ENCODE peak calls at places on chromosomes 13 and 19, in seven cellular contexts. W is GM06990; D is suprapubic skin; R is tibial nerve; J is stomach; P is CD8-positive, alpha-beta memory T cell; E is thoracic aorta. Y is an unnamed sample. For H3K27me3, the result is how much of the 10 kb centered on the place peaks cover.

GRCh38 chr13:45518525-45519235 is 53.9 kb downstream of the COG3 start:
- DNase-seq in R (no peak), E (no peak), D (no peak), W (no peak), P (no peak), J (no peak), Y (no peak)

GRCh38 chr13:30341815-30342570 is 34.6 kb upstream of the KATNAL1 start:
- DNase-seq in J (peak), D (peak), W (no peak), E (peak), R (peak), P (no peak), Y (peak)

GRCh38 chr13:33806470-33807248 is 11.3 kb upstream of the RFC3 start:
- DNase-seq in P (no peak), R (no peak), W (no peak), D (no peak), J (no peak), E (no peak), Y (no peak)

GRCh38 chr13:102825400-102825799 is 20.4 kb upstream of the ERCC5 start:
- DNase-seq in J (no peak), P (no peak), E (no peak), D (no peak), R (no peak), W (no peak), Y (no peak)

GRCh38 chr13:49784886-49785570 is 7.5 kb downstream of the KPNA3 start:
- DNase-seq in D (no peak), E (no peak), R (no peak), J (no peak), W (no peak), P (no peak), Y (no peak)

GRCh38 chr19:18439025-18439909 is 1.3 kb upstream of the ISYNA1 start:
- DNase-seq in E (no peak), D (no peak), R (no peak), P (no peak), J (peak), W (no peak), Y (no peak)

GRCh38 chr13:76856141-76856571 is 30.0 kb downstream of the KCTD12 start:
- DNase-seq in J (no peak), E (no peak), P (no peak), W (no peak), R (no peak), D (no peak), Y (no peak)

GRCh38 chr13:109719962-109720646 is 66.3 kb downstream of the IRS2 start:
- DNase-seq in W (no peak), J (no peak), E (no peak), P (no peak), D (no peak), R (no peak), Y (no peak)

GRCh38 chr19:45032421-45032820 is 6.4 kb upstream of the CLASRP start:
- DNase-seq in J (no peak), P (no peak), W (no peak), E (no peak), R (no peak), D (no peak), Y (no peak)

GRCh38 chr13:43874512-43875092 is 4.9 kb downstream of the CCDC122 start:
- DNase-seq in D (no peak), R (no peak), P (no peak), W (peak), J (no peak), E (no peak), Y (no peak)

GRCh38 chr13:31236211-31236786 is 36.5 kb downstream of the B3GLCT start:
- DNase-seq in D (no peak), W (no peak), P (no peak), E (no peak), J (no peak), R (no peak), Y (no peak)

GRCh38 chr19:49114630-49115363 is 627 bp downstream of the LIN7B start:
- DNase-seq in R (no peak), D (no peak), E (no peak), W (no peak), P (no peak), J (peak), Y (no peak)

GRCh38 chr13:114131581-114132418 is 623 bp downstream of the RASA3 start:
- DNase-seq in J (no peak), D (no peak), R (no peak), P (no peak), E (no peak), W (peak), Y (no peak)

GRCh38 chr19:41114132-41114531 is at the start of gene CYP2F1:
- DNase-seq in J (peak), D (peak), W (no peak), P (no peak), E (no peak), R (no peak), Y (no peak)

GRCh38 chr19:18903146-18904056 is 7.4 kb upstream of the CERS1 start:
- DNase-seq in J (no peak), R (no peak), D (no peak), W (no peak), E (no peak), P (no peak), Y (no peak)

GRCh38 chr13:84917252-84917878 is 881.9 kb downstream of the SLITRK6 start:
- DNase-seq in R (no peak), J (no peak), P (no peak), D (no peak), E (no peak), W (no peak), Y (no peak)

GRCh38 chr13:97477824-97478223 is 43.9 kb downstream of the RAP2A start:
- DNase-seq in D (no peak), P (no peak), J (no peak), R (no peak), E (no peak), W (no peak), Y (no peak)

GRCh38 chr19:3849787-3850186 is 19.1 kb downstream of the ZFR2 start:
- DNase-seq in D (no peak), E (no peak), R (no peak), J (no peak), W (no peak), P (no peak), Y (no peak)
- H3K27me3 ChIP-seq in D (under half), E (under half), R (under half), J (under half), W (under half), P (under half), Y (under half)

DNA sequence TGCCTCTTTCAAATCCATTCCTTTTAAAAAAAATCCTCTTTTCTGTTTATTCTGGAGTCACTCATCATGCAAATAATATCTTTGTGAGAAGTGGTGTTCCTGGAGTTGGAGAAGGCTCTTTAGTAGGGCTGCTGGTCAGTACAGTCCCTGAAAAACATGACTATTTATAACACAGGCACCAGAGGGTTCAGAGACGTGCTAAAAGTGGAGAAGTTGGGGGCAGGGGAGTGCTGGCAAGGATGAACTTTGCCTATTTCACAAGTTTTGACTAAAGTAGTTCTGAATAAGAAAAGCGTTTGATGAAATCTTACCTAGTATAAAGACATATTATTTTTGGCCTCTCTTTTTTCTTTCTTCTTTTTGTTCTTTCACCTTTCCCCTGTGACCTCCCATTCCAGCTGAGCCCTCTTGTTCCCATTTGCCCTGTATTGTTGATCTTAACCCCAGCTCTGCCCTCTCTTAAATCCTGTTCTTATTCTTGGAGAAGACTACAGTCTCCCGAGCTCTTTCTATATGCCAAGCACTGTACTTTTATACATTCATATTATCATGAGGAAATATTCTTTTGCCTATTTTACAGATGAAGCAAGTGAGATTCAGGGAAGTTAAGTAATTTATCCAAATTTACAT is 129.1 kb downstream of the TM9SF2 start:
- DNase-seq in W (no peak), J (no peak), R (no peak), E (no peak), P (no peak), D (no peak), Y (peak)
- H3K27me3 ChIP-seq in W (under half), J (under half), R (under half), E (under half), P (under half), D (under half), Y (under half)

GRCh38 chr19:16188521-16188920 is 3.3 kb downstream of the FAM32A start:
- DNase-seq in D (no peak), E (no peak), W (no peak), J (no peak), P (no peak), R (no peak), Y (no peak)

GRCh38 chr19:16190736-16191135 is 5.5 kb downstream of the FAM32A start:
- DNase-seq in E (no peak), W (no peak), J (no peak), R (no peak), D (no peak), P (no peak), Y (no peak)

GRCh38 chr19:16190198-16190597 is 5.0 kb downstream of the FAM32A start:
- DNase-seq in D (no peak), P (no peak), J (no peak), R (no peak), W (no peak), E (no peak), Y (no peak)

GRCh38 chr19:16193466-16193865 is 4.2 kb upstream of the AP1M1 start:
- DNase-seq in W (no peak), D (no peak), E (no peak), P (no peak), R (no peak), J (peak), Y (no peak)

GRCh38 chr19:16191216-16191908 is 6.2 kb downstream of the FAM32A start:
- DNase-seq in W (no peak), E (no peak), D (no peak), J (no peak), P (no peak), R (no peak), Y (no peak)
- H3K27me3 ChIP-seq in W (under half), E (under half), D (under half), J (under half), P (under half), R (under half), Y (under half)

GRCh38 chr19:1765182-1765903 is 12.0 kb downstream of the ONECUT3 start:
- DNase-seq in P (no peak), D (no peak), E (no peak), W (no peak), J (no peak), R (no peak), Y (no peak)

GRCh38 chr19:1762243-1763140 is 9.2 kb downstream of the ONECUT3 start:
- DNase-seq in W (no peak), P (no peak), D (no peak), R (no peak), E (no peak), J (no peak), Y (no peak)

GRCh38 chr19:1761528-1762242 is 8.4 kb downstream of the ONECUT3 start:
- DNase-seq in E (no peak), W (no peak), R (no peak), D (no peak), P (no peak), J (no peak), Y (no peak)

GRCh38 chr19:1764293-1764683 is 11.0 kb downstream of the ONECUT3 start:
- DNase-seq in D (no peak), E (no peak), J (no peak), R (no peak), W (no peak), P (no peak), Y (no peak)

DNA sequence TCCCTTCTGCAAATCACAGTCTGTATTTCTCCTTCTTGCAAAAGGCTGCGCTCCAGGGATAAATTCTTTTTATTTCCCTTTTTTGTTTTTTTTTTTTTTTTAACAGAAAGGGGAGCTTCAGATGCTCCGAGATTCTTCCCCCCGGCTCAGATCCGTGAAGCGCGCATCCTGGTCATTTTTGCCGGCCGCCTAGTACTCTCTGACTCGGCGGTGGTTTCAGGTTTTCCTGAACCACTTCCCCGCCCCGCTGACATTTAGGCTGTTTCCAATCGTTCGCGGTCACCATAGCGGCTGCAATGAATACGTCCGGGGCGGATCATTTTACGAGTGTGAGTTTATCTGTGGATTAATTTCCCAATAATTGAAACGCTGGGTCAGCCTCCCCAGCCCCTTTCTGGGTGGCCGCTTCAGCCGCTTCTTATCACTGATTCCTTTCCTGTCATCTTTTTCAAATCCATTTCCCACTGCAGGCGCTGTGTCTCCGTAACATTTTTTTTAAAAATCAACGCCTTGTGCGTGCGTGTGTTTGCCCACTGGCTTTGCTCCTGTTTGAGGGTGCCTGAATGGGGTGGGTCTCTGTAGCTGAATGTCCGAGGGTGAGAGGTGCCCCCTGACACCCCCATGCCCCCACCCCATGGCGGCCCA is 10.5 kb downstream of the ONECUT3 start:
- DNase-seq in E (no peak), P (no peak), R (no peak), D (no peak), J (no peak), W (no peak), Y (no peak)
- H3K27me3 ChIP-seq in E (under half), P (half or more), R (under half), D (half or more), J (half or more), W (under half), Y (under half)

GRCh38 chr13:112943309-112944125 is 25.5 kb upstream of the MCF2L start:
- DNase-seq in E (no peak), J (peak), P (peak), D (peak), W (peak), R (no peak), Y (peak)

GRCh38 chr13:112940236-112940635 is 28.8 kb upstream of the MCF2L start:
- DNase-seq in P (no peak), W (no peak), R (no peak), E (no peak), D (no peak), J (peak), Y (no peak)

GRCh38 chr13:112942689-112943308 is 26.2 kb upstream of the MCF2L start:
- DNase-seq in E (peak), W (peak), D (peak), P (peak), R (peak), J (peak), Y (peak)

GRCh38 chr13:112938680-112939079 is 30.3 kb upstream of the MCF2L start:
- DNase-seq in R (no peak), J (no peak), W (no peak), P (no peak), E (no peak), D (peak), Y (no peak)

GRCh38 chr13:112941349-112941748 is 27.7 kb upstream of the MCF2L start:
- DNase-seq in R (no peak), E (no peak), P (no peak), J (peak), D (no peak), W (no peak), Y (no peak)
- H3K27me3 ChIP-seq in R (under half), E (under half), P (under half), J (under half), D (under half), W (under half), Y (under half)

GRCh38 chr13:83453723-83454122 is 428.6 kb downstream of the SLITRK1 start:
- DNase-seq in J (no peak), E (no peak), W (no peak), D (no peak), R (no peak), P (no peak), Y (no peak)

GRCh38 chr13:83450586-83450985 is 431.7 kb downstream of the SLITRK1 start:
- DNase-seq in D (no peak), P (no peak), E (no peak), W (no peak), J (no peak), R (no peak), Y (no peak)

GRCh38 chr13:83453300-83453699 is 429.0 kb downstream of the SLITRK1 start:
- DNase-seq in R (no peak), D (no peak), J (no peak), P (no peak), W (no peak), E (no peak), Y (no peak)

GRCh38 chr13:83452292-83452950 is 429.9 kb downstream of the SLITRK1 start:
- DNase-seq in D (no peak), J (no peak), R (no peak), E (no peak), W (no peak), P (no peak), Y (no peak)

GRCh38 chr13:83449666-83450395 is 432.4 kb downstream of the SLITRK1 start:
- DNase-seq in W (no peak), R (no peak), P (no peak), J (no peak), E (no peak), D (no peak), Y (no peak)
- H3K27me3 ChIP-seq in W (under half), R (under half), P (under half), J (under half), E (under half), D (under half), Y (under half)

GRCh38 chr13:111623170-111623569 is 302.7 kb downstream of the TEX29 start:
- DNase-seq in W (no peak), P (no peak), E (no peak), J (no peak), D (no peak), R (no peak), Y (no peak)
- H3K27me3 ChIP-seq in W (under half), P (under half), E (under half), J (under half), D (under half), R (under half), Y (under half)

DNA sequence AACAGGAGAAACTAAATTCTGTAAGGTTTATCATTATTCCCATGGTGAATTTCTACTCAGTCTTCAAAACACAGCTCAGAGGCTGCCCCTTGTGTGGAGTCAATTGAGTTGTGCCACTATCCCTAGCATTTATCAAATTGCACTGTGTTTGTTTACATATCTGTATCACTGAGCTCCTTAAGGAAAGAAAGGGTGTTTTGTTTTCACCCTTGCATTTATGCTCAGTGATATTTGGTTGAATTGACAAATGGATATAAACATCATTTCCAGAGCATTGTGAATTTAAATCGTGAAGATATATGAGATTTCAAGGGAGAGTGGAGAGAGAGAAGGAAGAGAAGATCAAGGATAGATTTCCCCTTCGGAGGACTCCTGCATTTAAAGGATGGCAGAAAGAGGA is 55.1 kb upstream of the TNFRSF19 start:
- DNase-seq in W (no peak), R (no peak), J (no peak), P (no peak), E (no peak), D (no peak), Y (no peak)
- H3K27me3 ChIP-seq in W (under half), R (under half), J (under half), P (under half), E (under half), D (under half), Y (under half)